ENCODE peak calls at places on chromosomes 3 and 15, in five cellular contexts. One of them, this sample, is unnamed.

GRCh38 chr15:36773698-36774097 is 194.3 kb downstream of the CDIN1 start:
- DNase-seq in PC-9: no peak
- DNase-seq in WERI-Rb-1: no peak
- DNase-seq in astrocyte of the spinal cord: no peak
- DNase-seq in spleen: no peak
- DNase-seq in this sample: no peak

GRCh38 chr15:40242216-40242599 is 3.3 kb downstream of the PAK6 start:
- DNase-seq in astrocyte of the spinal cord: no peak
- DNase-seq in WERI-Rb-1: no peak
- DNase-seq in PC-9: no peak
- DNase-seq in spleen: peak; percentile 59
- DNase-seq in this sample: no peak

GRCh38 chr3:187738089-187738399 is 7.2 kb downstream of the BCL6 start:
- DNase-seq in WERI-Rb-1: no peak
- DNase-seq in astrocyte of the spinal cord: no peak
- DNase-seq in spleen: no peak
- DNase-seq in PC-9: no peak
- DNase-seq in this sample: no peak

GRCh38 chr3:160224256-160224655 is 966 bp upstream of the C3orf80 start:
- DNase-seq in WERI-Rb-1: no peak
- DNase-seq in astrocyte of the spinal cord: no peak
- DNase-seq in PC-9: no peak
- DNase-seq in spleen: no peak
- DNase-seq in this sample: no peak

GRCh38 chr3:40237892-40238571 is 71.5 kb upstream of the EIF1B start:
- DNase-seq in spleen: no peak
- DNase-seq in WERI-Rb-1: peak; percentile 7
- DNase-seq in astrocyte of the spinal cord: no peak
- DNase-seq in PC-9: no peak
- DNase-seq in this sample: no peak

GRCh38 chr3:141414141-141414689 is 45.9 kb downstream of the ZBTB38 start:
- DNase-seq in PC-9: no peak
- DNase-seq in astrocyte of the spinal cord: peak; percentile 66
- DNase-seq in WERI-Rb-1: peak; percentile 25
- DNase-seq in spleen: no peak
- DNase-seq in this sample: no peak

GRCh38 chr15:36361351-36361870 is 218.0 kb upstream of the CDIN1 start:
- DNase-seq in spleen: no peak
- DNase-seq in WERI-Rb-1: no peak
- DNase-seq in astrocyte of the spinal cord: peak; percentile 69
- DNase-seq in PC-9: no peak
- DNase-seq in this sample: no peak

GRCh38 chr15:82263350-82263749 is 732 bp downstream of the SAXO2 start:
- DNase-seq in PC-9: no peak
- DNase-seq in spleen: no peak
- DNase-seq in astrocyte of the spinal cord: no peak
- DNase-seq in WERI-Rb-1: no peak
- DNase-seq in this sample: no peak

GRCh38 chr15:61398310-61398709 is 169.2 kb upstream of the RORA start:
- DNase-seq in PC-9: no peak
- DNase-seq in spleen: no peak
- DNase-seq in WERI-Rb-1: no peak
- DNase-seq in astrocyte of the spinal cord: no peak
- DNase-seq in this sample: no peak

GRCh38 chr15:99568548-99569352 is 3.0 kb downstream of the MEF2A start:
- DNase-seq in spleen: no peak
- DNase-seq in WERI-Rb-1: no peak
- DNase-seq in PC-9: no peak
- DNase-seq in astrocyte of the spinal cord: peak; percentile 38
- DNase-seq in this sample: no peak

GRCh38 chr3:183845608-183846288 is 20.4 kb upstream of the MAP6D1 start:
- DNase-seq in PC-9: peak; percentile 29
- DNase-seq in spleen: no peak
- DNase-seq in WERI-Rb-1: no peak
- DNase-seq in astrocyte of the spinal cord: no peak
- DNase-seq in this sample: no peak

GRCh38 chr15:58477228-58477627 is 45.4 kb downstream of the LIPC start:
- DNase-seq in WERI-Rb-1: no peak
- DNase-seq in spleen: no peak
- DNase-seq in astrocyte of the spinal cord: no peak
- DNase-seq in PC-9: no peak
- DNase-seq in this sample: no peak

GRCh38 chr15:67845974-67846373 is 6.1 kb upstream of the RNU6-1 start:
- DNase-seq in spleen: no peak
- DNase-seq in astrocyte of the spinal cord: no peak
- DNase-seq in WERI-Rb-1: peak; percentile 46
- DNase-seq in PC-9: no peak
- DNase-seq in this sample: no peak

GRCh38 chr3:184523825-184524615 is 37.6 kb upstream of the EPHB3 start:
- DNase-seq in PC-9: no peak
- DNase-seq in astrocyte of the spinal cord: peak; percentile 30
- DNase-seq in WERI-Rb-1: no peak
- DNase-seq in spleen: no peak
- DNase-seq in this sample: peak; percentile 77

GRCh38 chr3:37107846-37108245 is 66.5 kb downstream of the LRRFIP2 start:
- DNase-seq in spleen: no peak
- DNase-seq in PC-9: no peak
- DNase-seq in WERI-Rb-1: no peak
- DNase-seq in astrocyte of the spinal cord: no peak
- DNase-seq in this sample: no peak

GRCh38 chr15:74843891-74844299 is 939 bp upstream of the ULK3 start:
- DNase-seq in spleen: no peak
- DNase-seq in WERI-Rb-1: peak; percentile 62
- DNase-seq in astrocyte of the spinal cord: no peak
- DNase-seq in PC-9: no peak
- DNase-seq in this sample: no peak

GRCh38 chr15:39555885-39556284 is 25.0 kb upstream of the THBS1 start:
- DNase-seq in spleen: no peak
- DNase-seq in PC-9: no peak
- DNase-seq in WERI-Rb-1: no peak
- DNase-seq in astrocyte of the spinal cord: no peak
- DNase-seq in this sample: no peak

GRCh38 chr3:68919000-68919399 is 13.3 kb downstream of the TAFA4 start:
- DNase-seq in WERI-Rb-1: no peak
- DNase-seq in PC-9: no peak
- DNase-seq in astrocyte of the spinal cord: peak; percentile 27
- DNase-seq in spleen: no peak
- DNase-seq in this sample: no peak

GRCh38 chr3:181694805-181695660 is 16.7 kb upstream of the SOX2 start:
- DNase-seq in astrocyte of the spinal cord: peak; percentile 45
- DNase-seq in spleen: peak; percentile 71
- DNase-seq in PC-9: peak; percentile 57
- DNase-seq in WERI-Rb-1: no peak
- DNase-seq in this sample: no peak

GRCh38 chr3:40899286-40899712 is 300.0 kb upstream of the CTNNB1 start:
- DNase-seq in astrocyte of the spinal cord: peak; percentile 66
- DNase-seq in spleen: no peak
- DNase-seq in WERI-Rb-1: no peak
- DNase-seq in PC-9: no peak
- DNase-seq in this sample: no peak

GRCh38 chr3:54969652-54970051 is 41.8 kb upstream of the LRTM1 start:
- DNase-seq in PC-9: no peak
- DNase-seq in WERI-Rb-1: peak; percentile 20
- DNase-seq in spleen: no peak
- DNase-seq in astrocyte of the spinal cord: no peak
- DNase-seq in this sample: no peak

GRCh38 chr15:63839717-63840116 is 6.0 kb upstream of the HERC1 start:
- DNase-seq in spleen: no peak
- DNase-seq in PC-9: no peak
- DNase-seq in astrocyte of the spinal cord: no peak
- DNase-seq in WERI-Rb-1: no peak
- DNase-seq in this sample: no peak

GRCh38 chr15:63842626-63843025 is 8.9 kb upstream of the HERC1 start:
- DNase-seq in WERI-Rb-1: no peak
- DNase-seq in astrocyte of the spinal cord: no peak
- DNase-seq in spleen: no peak
- DNase-seq in PC-9: no peak
- DNase-seq in this sample: no peak

GRCh38 chr15:63848881-63849551 is 15.3 kb upstream of the HERC1 start:
- DNase-seq in spleen: no peak
- DNase-seq in astrocyte of the spinal cord: no peak
- DNase-seq in PC-9: no peak
- DNase-seq in WERI-Rb-1: no peak
- DNase-seq in this sample: no peak

GRCh38 chr15:63846022-63846544 is 12.3 kb upstream of the HERC1 start:
- DNase-seq in astrocyte of the spinal cord: no peak
- DNase-seq in PC-9: no peak
- DNase-seq in spleen: no peak
- DNase-seq in WERI-Rb-1: no peak
- DNase-seq in this sample: no peak

DNA sequence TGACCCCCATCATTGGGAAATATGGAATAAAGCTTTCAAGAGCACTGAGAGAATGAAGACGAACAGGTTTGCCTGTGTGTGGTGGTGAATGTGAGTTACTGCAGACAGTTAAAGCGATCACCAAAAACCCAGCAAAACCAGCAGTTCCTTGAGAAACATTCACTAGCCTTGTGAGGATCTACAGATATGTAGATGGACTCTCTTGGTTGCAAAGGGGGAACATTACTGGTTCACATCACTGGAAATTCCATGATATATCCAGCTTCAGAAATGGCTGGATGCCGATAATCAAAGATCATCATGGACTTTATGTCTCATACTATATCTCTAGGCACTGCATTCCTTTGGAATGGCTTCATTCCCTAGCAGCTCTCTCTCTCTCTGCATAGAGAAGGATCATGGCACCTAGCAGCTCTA is 10.2 kb upstream of the HERC1 start:
- DNase-seq in WERI-Rb-1: no peak
- DNase-seq in spleen: no peak
- DNase-seq in astrocyte of the spinal cord: peak; percentile 12
- DNase-seq in PC-9: peak; percentile 20
- DNase-seq in this sample: no peak
- TF ChIP-seq CTCF in WERI-Rb-1: no peak
- TF ChIP-seq CTCF in spleen: no peak
- TF ChIP-seq CTCF in astrocyte of the spinal cord: no peak
- TF ChIP-seq CTCF in PC-9: no peak
- TF ChIP-seq CTCF in this sample: no peak

GRCh38 chr3:64222501-64222900 is 2.8 kb downstream of the PRICKLE2 start:
- DNase-seq in PC-9: no peak
- DNase-seq in astrocyte of the spinal cord: no peak
- DNase-seq in spleen: no peak
- DNase-seq in WERI-Rb-1: no peak
- DNase-seq in this sample: no peak

GRCh38 chr3:64224826-64225606 is at the start of gene PRICKLE2:
- DNase-seq in spleen: peak; percentile 76
- DNase-seq in astrocyte of the spinal cord: peak; percentile 91
- DNase-seq in WERI-Rb-1: peak; percentile 87
- DNase-seq in PC-9: peak; percentile 23
- DNase-seq in this sample: no peak

GRCh38 chr3:64223809-64224570 is 1.3 kb downstream of the PRICKLE2 start:
- DNase-seq in astrocyte of the spinal cord: peak; percentile 41
- DNase-seq in PC-9: no peak
- DNase-seq in spleen: no peak
- DNase-seq in WERI-Rb-1: peak; percentile 39
- DNase-seq in this sample: no peak

GRCh38 chr3:64229903-64230302 is 4.6 kb upstream of the PRICKLE2 start:
- DNase-seq in PC-9: no peak
- DNase-seq in WERI-Rb-1: no peak
- DNase-seq in astrocyte of the spinal cord: peak; percentile 57
- DNase-seq in spleen: no peak
- DNase-seq in this sample: no peak

GRCh38 chr3:64225695-64226499 is 631 bp upstream of the PRICKLE2 start:
- DNase-seq in PC-9: no peak
- DNase-seq in astrocyte of the spinal cord: no peak
- DNase-seq in WERI-Rb-1: no peak
- DNase-seq in spleen: no peak
- DNase-seq in this sample: no peak
- TF ChIP-seq CTCF in PC-9: no peak
- TF ChIP-seq CTCF in astrocyte of the spinal cord: no peak
- TF ChIP-seq CTCF in WERI-Rb-1: no peak
- TF ChIP-seq CTCF in spleen: no peak
- TF ChIP-seq CTCF in this sample: no peak

DNA sequence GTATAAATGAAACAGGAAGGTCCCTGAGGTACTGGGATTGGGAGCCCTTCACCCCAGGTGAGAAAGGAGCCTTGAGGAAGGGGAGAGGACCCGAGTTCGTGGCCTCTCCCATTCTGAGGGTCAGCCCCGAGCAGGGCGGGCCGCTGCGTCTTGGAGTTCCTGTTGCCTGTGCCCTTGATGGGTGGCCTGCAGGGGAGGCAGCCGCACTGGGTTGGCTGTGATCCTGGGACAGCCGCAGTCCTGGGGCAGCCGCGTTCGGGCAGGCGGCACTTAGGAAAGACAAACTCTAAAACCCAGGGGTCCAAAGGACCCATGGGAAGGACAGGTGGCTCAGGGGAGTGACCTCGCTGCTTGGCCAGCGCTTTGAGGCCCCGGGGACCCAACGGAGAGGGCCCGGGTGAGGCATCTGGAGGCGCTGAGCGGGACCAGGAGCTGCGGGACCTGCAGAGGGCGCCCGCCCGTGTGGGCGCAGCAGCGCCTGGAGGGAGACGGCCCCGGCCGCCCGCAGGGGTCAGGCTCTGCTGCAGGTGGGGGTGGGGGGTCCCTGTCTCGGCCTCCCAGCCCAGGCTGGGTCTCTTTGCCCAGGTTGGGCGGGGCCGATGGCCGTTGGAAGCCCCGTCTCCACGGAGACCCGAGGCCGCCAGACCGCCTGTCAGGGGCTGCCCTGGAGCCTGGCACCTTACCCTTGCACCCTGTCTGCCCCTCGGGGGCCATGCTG is 65.1 kb downstream of the HMCES start:
- DNase-seq in spleen: no peak
- DNase-seq in astrocyte of the spinal cord: no peak
- DNase-seq in WERI-Rb-1: no peak
- DNase-seq in PC-9: peak; percentile 63
- DNase-seq in this sample: no peak
- TF ChIP-seq CTCF in spleen: peak; percentile 51
- TF ChIP-seq CTCF in astrocyte of the spinal cord: peak; percentile 78
- TF ChIP-seq CTCF in WERI-Rb-1: no peak
- TF ChIP-seq CTCF in PC-9: no peak
- TF ChIP-seq CTCF in this sample: peak; percentile 79

DNA sequence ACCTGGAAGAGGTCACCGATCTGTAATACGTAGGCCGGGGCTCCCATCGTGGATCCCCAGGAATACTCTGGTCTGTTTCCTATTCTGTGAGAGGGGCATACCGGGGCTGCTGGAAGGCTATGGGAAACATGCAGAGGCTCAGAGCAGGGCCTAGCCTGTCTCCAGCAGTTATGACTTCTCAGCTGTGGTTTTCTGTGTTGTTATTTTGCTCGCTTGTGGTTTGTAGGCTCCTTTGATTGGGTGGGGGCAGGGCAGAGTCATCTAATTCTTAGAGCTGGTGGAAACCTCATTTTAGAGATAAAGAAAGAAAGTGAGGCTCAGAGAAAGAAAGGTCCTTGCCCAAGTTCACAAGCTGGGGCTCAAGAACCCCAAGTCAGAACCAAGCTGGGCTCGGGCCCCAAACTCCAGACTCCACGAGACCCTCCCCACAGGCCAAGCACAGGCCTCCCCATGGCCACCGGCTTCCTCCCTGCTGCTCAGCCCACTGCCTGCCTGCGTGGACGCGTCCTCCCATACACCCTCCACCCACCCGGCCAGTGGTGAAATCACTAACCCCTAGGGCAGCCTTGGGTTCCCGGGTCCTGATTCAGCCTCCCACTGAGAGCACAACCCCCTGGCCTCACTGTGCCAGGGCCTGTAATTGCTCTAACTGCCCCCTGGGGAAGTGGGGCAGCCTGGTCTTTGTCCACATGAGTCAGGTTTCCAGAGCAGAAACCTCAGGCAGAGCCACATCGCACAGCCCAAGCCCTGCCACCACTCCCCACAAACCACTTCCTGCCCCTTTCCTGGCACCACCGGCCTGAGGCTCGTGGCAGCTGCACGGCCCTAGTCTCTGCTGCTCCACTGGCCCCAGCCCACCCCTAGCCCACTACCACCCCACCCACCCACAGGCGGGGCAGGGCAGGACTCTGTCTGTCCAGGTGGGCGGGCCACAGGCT is 270.8 kb downstream of the UACA start:
- DNase-seq in WERI-Rb-1: no peak
- DNase-seq in PC-9: peak; percentile 90
- DNase-seq in spleen: peak; percentile 94
- DNase-seq in astrocyte of the spinal cord: peak; percentile 93
- DNase-seq in this sample: peak; percentile 92
- TF ChIP-seq CTCF in WERI-Rb-1: no peak
- TF ChIP-seq CTCF in PC-9: no peak
- TF ChIP-seq CTCF in spleen: peak; percentile 43
- TF ChIP-seq CTCF in astrocyte of the spinal cord: peak; percentile 13
- TF ChIP-seq CTCF in this sample: peak; percentile 22